ENCODE peak calls at places on chromosomes 7 and 10, in ten cellular contexts. One of them, this sample, is unnamed.

GRCh38 chr10:10792681-10793080 is 225.0 kb upstream of the CELF2 start:
- DNase-seq in chondrocyte: no peak
- DNase-seq in OCI-LY7: no peak
- DNase-seq in GM12865: no peak
- DNase-seq in astrocyte of the spinal cord: peak
- DNase-seq in AG04449: peak
- DNase-seq in heart right ventricle: peak
- DNase-seq in upper lobe of right lung: no peak
- DNase-seq in progenitor cell of endocrine pancreas: no peak
- DNase-seq in WTC11: no peak
- DNase-seq in this sample: no peak

GRCh38 chr7:101319401-101319800 is 2.2 kb downstream of the IFT22 start:
- DNase-seq in GM12865: no peak
- DNase-seq in astrocyte of the spinal cord: no peak
- DNase-seq in progenitor cell of endocrine pancreas: no peak
- DNase-seq in upper lobe of right lung: no peak
- DNase-seq in chondrocyte: no peak
- DNase-seq in heart right ventricle: no peak
- DNase-seq in OCI-LY7: no peak
- DNase-seq in AG04449: no peak
- DNase-seq in WTC11: no peak
- DNase-seq in this sample: no peak

GRCh38 chr10:43121444-43121843 is 16.8 kb upstream of the CSGALNACT2 start:
- DNase-seq in astrocyte of the spinal cord: no peak
- DNase-seq in progenitor cell of endocrine pancreas: no peak
- DNase-seq in heart right ventricle: no peak
- DNase-seq in GM12865: peak
- DNase-seq in chondrocyte: no peak
- DNase-seq in WTC11: no peak
- DNase-seq in AG04449: no peak
- DNase-seq in upper lobe of right lung: peak
- DNase-seq in OCI-LY7: no peak
- DNase-seq in this sample: no peak

GRCh38 chr7:34659676-34660075 is 1.7 kb downstream of the NPSR1 start:
- DNase-seq in AG04449: no peak
- DNase-seq in progenitor cell of endocrine pancreas: no peak
- DNase-seq in OCI-LY7: no peak
- DNase-seq in chondrocyte: no peak
- DNase-seq in WTC11: no peak
- DNase-seq in heart right ventricle: no peak
- DNase-seq in astrocyte of the spinal cord: no peak
- DNase-seq in upper lobe of right lung: no peak
- DNase-seq in GM12865: no peak
- DNase-seq in this sample: no peak

GRCh38 chr7:43647314-43647691 is 64.4 kb downstream of the STK17A start:
- DNase-seq in progenitor cell of endocrine pancreas: no peak
- DNase-seq in WTC11: peak
- DNase-seq in AG04449: peak
- DNase-seq in chondrocyte: no peak
- DNase-seq in upper lobe of right lung: no peak
- DNase-seq in astrocyte of the spinal cord: peak
- DNase-seq in OCI-LY7: no peak
- DNase-seq in heart right ventricle: no peak
- DNase-seq in GM12865: no peak
- DNase-seq in this sample: peak

GRCh38 chr7:130288829-130289228 is 4.1 kb upstream of the CPA4 start:
- DNase-seq in WTC11: no peak
- DNase-seq in AG04449: no peak
- DNase-seq in OCI-LY7: no peak
- DNase-seq in heart right ventricle: no peak
- DNase-seq in GM12865: no peak
- DNase-seq in upper lobe of right lung: no peak
- DNase-seq in astrocyte of the spinal cord: no peak
- DNase-seq in chondrocyte: no peak
- DNase-seq in progenitor cell of endocrine pancreas: no peak
- DNase-seq in this sample: no peak

GRCh38 chr10:93081834-93082233 is 8.1 kb downstream of the CYP26A1 start:
- DNase-seq in progenitor cell of endocrine pancreas: no peak
- DNase-seq in heart right ventricle: no peak
- DNase-seq in OCI-LY7: no peak
- DNase-seq in GM12865: no peak
- DNase-seq in AG04449: no peak
- DNase-seq in astrocyte of the spinal cord: peak
- DNase-seq in WTC11: no peak
- DNase-seq in chondrocyte: no peak
- DNase-seq in upper lobe of right lung: no peak
- DNase-seq in this sample: no peak

GRCh38 chr7:25385731-25386136 is 157.4 kb upstream of the NPVF start:
- DNase-seq in progenitor cell of endocrine pancreas: no peak
- DNase-seq in chondrocyte: no peak
- DNase-seq in astrocyte of the spinal cord: no peak
- DNase-seq in AG04449: no peak
- DNase-seq in OCI-LY7: no peak
- DNase-seq in upper lobe of right lung: no peak
- DNase-seq in GM12865: no peak
- DNase-seq in heart right ventricle: no peak
- DNase-seq in WTC11: no peak
- DNase-seq in this sample: no peak

GRCh38 chr10:74223755-74224530 is 72.9 kb downstream of the ADK start:
- DNase-seq in heart right ventricle: no peak
- DNase-seq in astrocyte of the spinal cord: peak
- DNase-seq in GM12865: peak
- DNase-seq in AG04449: no peak
- DNase-seq in WTC11: no peak
- DNase-seq in OCI-LY7: no peak
- DNase-seq in chondrocyte: no peak
- DNase-seq in progenitor cell of endocrine pancreas: no peak
- DNase-seq in upper lobe of right lung: no peak
- DNase-seq in this sample: no peak

GRCh38 chr7:2029211-2029905 is 203.4 kb downstream of the MAD1L1 start:
- DNase-seq in astrocyte of the spinal cord: no peak
- DNase-seq in progenitor cell of endocrine pancreas: no peak
- DNase-seq in chondrocyte: peak
- DNase-seq in GM12865: no peak
- DNase-seq in OCI-LY7: no peak
- DNase-seq in heart right ventricle: no peak
- DNase-seq in AG04449: no peak
- DNase-seq in upper lobe of right lung: peak
- DNase-seq in WTC11: peak
- DNase-seq in this sample: no peak

GRCh38 chr7:2028733-2029132 is 204.0 kb downstream of the MAD1L1 start:
- DNase-seq in GM12865: no peak
- DNase-seq in WTC11: no peak
- DNase-seq in upper lobe of right lung: peak
- DNase-seq in chondrocyte: peak
- DNase-seq in astrocyte of the spinal cord: no peak
- DNase-seq in OCI-LY7: no peak
- DNase-seq in AG04449: no peak
- DNase-seq in progenitor cell of endocrine pancreas: no peak
- DNase-seq in heart right ventricle: no peak
- DNase-seq in this sample: no peak

GRCh38 chr7:2030475-2031456 is 202.0 kb downstream of the MAD1L1 start:
- DNase-seq in OCI-LY7: peak
- DNase-seq in progenitor cell of endocrine pancreas: no peak
- DNase-seq in WTC11: peak
- DNase-seq in upper lobe of right lung: peak
- DNase-seq in AG04449: no peak
- DNase-seq in GM12865: no peak
- DNase-seq in chondrocyte: peak
- DNase-seq in heart right ventricle: no peak
- DNase-seq in astrocyte of the spinal cord: no peak
- DNase-seq in this sample: no peak

GRCh38 chr7:2031496-2031895 is 201.2 kb downstream of the MAD1L1 start:
- DNase-seq in OCI-LY7: peak
- DNase-seq in WTC11: no peak
- DNase-seq in chondrocyte: peak
- DNase-seq in progenitor cell of endocrine pancreas: no peak
- DNase-seq in AG04449: no peak
- DNase-seq in upper lobe of right lung: peak
- DNase-seq in astrocyte of the spinal cord: no peak
- DNase-seq in heart right ventricle: no peak
- DNase-seq in GM12865: no peak
- DNase-seq in this sample: no peak

DNA sequence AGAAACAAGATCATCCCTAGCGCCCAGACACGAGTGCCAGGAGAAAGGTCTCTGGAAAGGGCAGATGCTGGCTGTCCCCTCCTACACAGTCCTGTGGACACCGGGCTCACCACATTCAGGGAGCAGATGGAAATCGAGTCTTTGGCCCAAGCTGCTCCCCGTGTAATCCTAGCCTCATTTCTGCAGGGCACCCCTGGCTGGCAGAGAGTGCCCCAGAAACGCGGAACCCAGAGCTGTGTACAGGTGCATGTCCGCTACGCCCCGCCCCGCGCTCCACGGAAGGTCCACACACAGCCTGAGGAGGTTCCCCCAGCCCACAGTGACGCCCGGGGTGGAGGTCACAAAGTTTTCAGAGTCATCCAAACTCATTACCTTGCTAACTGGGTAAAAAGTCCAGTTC is 202.8 kb downstream of the MAD1L1 start:
- DNase-seq in OCI-LY7: no peak
- DNase-seq in astrocyte of the spinal cord: no peak
- DNase-seq in upper lobe of right lung: peak
- DNase-seq in chondrocyte: peak
- DNase-seq in progenitor cell of endocrine pancreas: no peak
- DNase-seq in heart right ventricle: no peak
- DNase-seq in AG04449: no peak
- DNase-seq in WTC11: peak
- DNase-seq in GM12865: no peak
- DNase-seq in this sample: no peak
- TF ChIP-seq CTCF in OCI-LY7: no peak
- TF ChIP-seq CTCF in astrocyte of the spinal cord: no peak
- TF ChIP-seq CTCF in upper lobe of right lung: no peak
- TF ChIP-seq CTCF in chondrocyte: no peak
- TF ChIP-seq CTCF in progenitor cell of endocrine pancreas: no peak
- TF ChIP-seq CTCF in heart right ventricle: no peak
- TF ChIP-seq CTCF in AG04449: no peak
- TF ChIP-seq CTCF in WTC11: no peak
- TF ChIP-seq CTCF in GM12865: no peak
- TF ChIP-seq CTCF in this sample: no peak

GRCh38 chr10:128489324-128490247 is 363.4 kb upstream of the MKI67 start:
- DNase-seq in OCI-LY7: no peak
- DNase-seq in heart right ventricle: no peak
- DNase-seq in WTC11: no peak
- DNase-seq in AG04449: no peak
- DNase-seq in GM12865: no peak
- DNase-seq in astrocyte of the spinal cord: no peak
- DNase-seq in upper lobe of right lung: peak
- DNase-seq in progenitor cell of endocrine pancreas: no peak
- DNase-seq in chondrocyte: no peak
- DNase-seq in this sample: no peak
- TF ChIP-seq CTCF in OCI-LY7: no peak
- TF ChIP-seq CTCF in heart right ventricle: no peak
- TF ChIP-seq CTCF in WTC11: no peak
- TF ChIP-seq CTCF in AG04449: no peak
- TF ChIP-seq CTCF in GM12865: no peak
- TF ChIP-seq CTCF in astrocyte of the spinal cord: no peak
- TF ChIP-seq CTCF in upper lobe of right lung: no peak
- TF ChIP-seq CTCF in progenitor cell of endocrine pancreas: no peak
- TF ChIP-seq CTCF in chondrocyte: no peak
- TF ChIP-seq CTCF in this sample: no peak

GRCh38 chr7:107206706-107207105 is 37.9 kb downstream of the HBP1 start:
- DNase-seq in astrocyte of the spinal cord: no peak
- DNase-seq in OCI-LY7: no peak
- DNase-seq in heart right ventricle: no peak
- DNase-seq in AG04449: no peak
- DNase-seq in WTC11: no peak
- DNase-seq in progenitor cell of endocrine pancreas: no peak
- DNase-seq in chondrocyte: no peak
- DNase-seq in GM12865: no peak
- DNase-seq in upper lobe of right lung: no peak
- DNase-seq in this sample: no peak

GRCh38 chr7:107203607-107204006 is 34.8 kb downstream of the HBP1 start:
- DNase-seq in heart right ventricle: no peak
- DNase-seq in astrocyte of the spinal cord: no peak
- DNase-seq in GM12865: no peak
- DNase-seq in OCI-LY7: no peak
- DNase-seq in AG04449: no peak
- DNase-seq in progenitor cell of endocrine pancreas: no peak
- DNase-seq in upper lobe of right lung: no peak
- DNase-seq in WTC11: no peak
- DNase-seq in chondrocyte: no peak
- DNase-seq in this sample: no peak

GRCh38 chr7:107206136-107206535 is 37.3 kb downstream of the HBP1 start:
- DNase-seq in WTC11: no peak
- DNase-seq in GM12865: no peak
- DNase-seq in OCI-LY7: no peak
- DNase-seq in upper lobe of right lung: no peak
- DNase-seq in progenitor cell of endocrine pancreas: no peak
- DNase-seq in astrocyte of the spinal cord: no peak
- DNase-seq in AG04449: peak
- DNase-seq in heart right ventricle: no peak
- DNase-seq in chondrocyte: no peak
- DNase-seq in this sample: no peak

GRCh38 chr7:107196834-107197610 is 28.2 kb downstream of the HBP1 start:
- DNase-seq in chondrocyte: no peak
- DNase-seq in GM12865: no peak
- DNase-seq in OCI-LY7: no peak
- DNase-seq in upper lobe of right lung: no peak
- DNase-seq in AG04449: no peak
- DNase-seq in WTC11: no peak
- DNase-seq in heart right ventricle: no peak
- DNase-seq in astrocyte of the spinal cord: no peak
- DNase-seq in progenitor cell of endocrine pancreas: no peak
- DNase-seq in this sample: no peak

DNA sequence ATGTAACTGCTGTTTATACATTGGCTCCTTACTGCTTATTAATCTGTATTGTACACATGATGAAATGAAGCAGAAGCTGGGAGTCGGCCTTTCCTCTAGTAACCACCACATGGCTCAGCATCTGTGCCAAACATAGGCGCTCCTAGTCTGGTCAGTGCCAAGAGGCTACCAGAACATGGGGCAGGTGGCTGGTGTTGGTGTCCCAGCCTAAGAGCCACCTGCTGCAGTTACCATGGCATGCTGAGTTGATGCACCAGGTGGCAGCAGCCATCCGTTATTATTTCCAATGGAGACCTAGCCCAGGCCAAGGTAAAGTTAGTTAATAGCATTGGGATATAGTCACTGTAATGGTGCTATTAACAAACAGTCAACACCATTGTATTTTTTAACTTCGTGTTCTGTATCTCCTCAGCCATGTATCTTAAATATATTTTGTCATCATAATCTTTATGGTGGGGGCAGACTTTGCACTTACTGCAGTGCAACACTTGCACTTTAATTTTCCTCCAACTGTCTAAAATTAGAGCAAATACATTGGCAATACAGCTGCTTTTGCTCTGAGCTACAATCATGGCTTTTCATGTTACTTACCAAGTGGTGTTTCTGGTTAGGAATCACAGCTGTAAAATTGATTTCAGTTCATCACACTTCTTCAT is 33.1 kb downstream of the HBP1 start:
- DNase-seq in WTC11: peak
- DNase-seq in astrocyte of the spinal cord: peak
- DNase-seq in progenitor cell of endocrine pancreas: peak
- DNase-seq in upper lobe of right lung: no peak
- DNase-seq in chondrocyte: no peak
- DNase-seq in GM12865: peak
- DNase-seq in AG04449: no peak
- DNase-seq in OCI-LY7: peak
- DNase-seq in heart right ventricle: peak
- DNase-seq in this sample: peak
- TF ChIP-seq CTCF in WTC11: no peak
- TF ChIP-seq CTCF in astrocyte of the spinal cord: peak
- TF ChIP-seq CTCF in progenitor cell of endocrine pancreas: peak
- TF ChIP-seq CTCF in upper lobe of right lung: peak
- TF ChIP-seq CTCF in chondrocyte: peak
- TF ChIP-seq CTCF in GM12865: peak
- TF ChIP-seq CTCF in AG04449: peak
- TF ChIP-seq CTCF in OCI-LY7: peak
- TF ChIP-seq CTCF in heart right ventricle: peak
- TF ChIP-seq CTCF in this sample: peak

GRCh38 chr10:3264178-3264867 is 91.7 kb upstream of the PITRM1 start:
- DNase-seq in astrocyte of the spinal cord: no peak
- DNase-seq in progenitor cell of endocrine pancreas: no peak
- DNase-seq in chondrocyte: no peak
- DNase-seq in AG04449: no peak
- DNase-seq in GM12865: no peak
- DNase-seq in OCI-LY7: no peak
- DNase-seq in upper lobe of right lung: no peak
- DNase-seq in WTC11: no peak
- DNase-seq in heart right ventricle: no peak
- DNase-seq in this sample: peak
- TF ChIP-seq CTCF in astrocyte of the spinal cord: no peak
- TF ChIP-seq CTCF in progenitor cell of endocrine pancreas: no peak
- TF ChIP-seq CTCF in chondrocyte: no peak
- TF ChIP-seq CTCF in AG04449: no peak
- TF ChIP-seq CTCF in GM12865: no peak
- TF ChIP-seq CTCF in OCI-LY7: no peak
- TF ChIP-seq CTCF in upper lobe of right lung: no peak
- TF ChIP-seq CTCF in WTC11: no peak
- TF ChIP-seq CTCF in heart right ventricle: no peak
- TF ChIP-seq CTCF in this sample: no peak